ENCODE peak calls at places on chromosomes 11 and 22, in eight cellular contexts. L, M, X, Y, Z, H, E and R are unnamed samples.

GRCh38 chr11:125871391-125872137 is 15.9 kb upstream of the HYLS1 start:
- DNase-seq in L (peak; percentile 57), X (no peak), Z (no peak), Y (no peak), M (no peak), H (no peak), E (peak; percentile 29), R (peak; percentile 48)

GRCh38 chr11:120134106-120134930 is 3.6 kb downstream of the TRIM29 start:
- DNase-seq in E (no peak), X (no peak), Y (no peak), M (no peak), Z (no peak), H (peak; percentile 69), L (no peak), R (no peak)

GRCh38 chr11:130726234-130726559 is 190.1 kb downstream of the SNX19 start:
- DNase-seq in L (no peak), Z (peak; percentile 24), E (no peak), H (no peak), Y (no peak), M (no peak), X (no peak), R (no peak)

GRCh38 chr22:39212721-39213376 is 31.9 kb downstream of the PDGFB start:
- DNase-seq in H (peak; percentile 71), M (no peak), X (no peak), E (peak; percentile 56), Y (no peak), L (peak; percentile 52), Z (peak; percentile 12), R (no peak)

GRCh38 chr11:62142921-62143320 is 19.1 kb downstream of the INCENP start:
- DNase-seq in L (no peak), Z (no peak), X (no peak), Y (no peak), H (peak; percentile 34), E (no peak), M (peak; percentile 46), R (no peak)

GRCh38 chr22:24208012-24208749 is 26.9 kb downstream of the SUSD2 start:
- DNase-seq in E (peak; percentile 95), X (no peak), L (peak; percentile 92), M (no peak), Z (peak; percentile 80), H (no peak), Y (no peak), R (peak; percentile 74)

GRCh38 chr11:15307600-15307999 is 192.9 kb downstream of the INSC start:
- DNase-seq in L (no peak), E (no peak), X (no peak), M (no peak), H (no peak), Z (no peak), Y (no peak), R (no peak)

GRCh38 chr22:46754110-46754799 is 8.2 kb upstream of the TBC1D22A start:
- DNase-seq in L (peak; percentile 92), E (peak; percentile 90), M (peak; percentile 82), X (peak; percentile 65), H (peak; percentile 96), Y (peak; percentile 91), Z (peak; percentile 86), R (peak; percentile 96)

GRCh38 chr11:72685560-72686480 is 11.6 kb upstream of the PDE2A start:
- DNase-seq in Y (no peak), E (no peak), M (no peak), H (no peak), Z (peak; percentile 69), L (no peak), X (no peak), R (peak; percentile 51)

GRCh38 chr11:117020287-117020686 is 77.9 kb downstream of the SIK3 start:
- DNase-seq in Z (no peak), M (no peak), L (no peak), E (no peak), H (no peak), Y (no peak), X (no peak), R (no peak)

GRCh38 chr11:45225277-45225676 is 60.9 kb downstream of the SYT13 start:
- DNase-seq in Y (no peak), H (no peak), E (no peak), X (no peak), M (no peak), L (no peak), Z (no peak), R (no peak)

GRCh38 chr22:49352361-49353169 is 475.1 kb downstream of the BRD1 start:
- DNase-seq in E (no peak), M (peak; percentile 37), X (no peak), Z (no peak), L (no peak), Y (peak; percentile 45), H (peak; percentile 56), R (no peak)

GRCh38 chr11:112784323-112785073 is 176.7 kb upstream of the NCAM1 start:
- DNase-seq in Y (no peak), M (no peak), Z (peak; percentile 70), L (no peak), X (no peak), H (no peak), E (no peak), R (peak; percentile 58)

GRCh38 chr11:23206736-23207336 is 346.6 kb upstream of the CCDC179 start:
- DNase-seq in X (no peak), L (no peak), E (no peak), Y (no peak), H (no peak), M (no peak), Z (no peak), R (no peak)

GRCh38 chr11:6630632-6631291 is 11.5 kb upstream of the TPP1 start:
- DNase-seq in H (no peak), L (no peak), Z (peak; percentile 14), Y (no peak), M (no peak), E (no peak), X (no peak), R (no peak)

GRCh38 chr11:46410021-46410420 is 18.4 kb upstream of the CHRM4 start:
- DNase-seq in M (no peak), E (no peak), Z (no peak), H (no peak), X (no peak), L (no peak), Y (no peak), R (no peak)

GRCh38 chr11:55714982-55715888 is 53.2 kb downstream of the OR4C6 start:
- DNase-seq in Z (no peak), L (peak; percentile 6), H (no peak), M (no peak), X (no peak), E (no peak), Y (no peak), R (no peak)

GRCh38 chr11:10326080-10326964 is 21.4 kb downstream of the ADM start:
- DNase-seq in X (no peak), E (no peak), H (no peak), Z (peak; percentile 37), Y (peak; percentile 92), M (no peak), L (peak; percentile 98), R (peak; percentile 80)

GRCh38 chr11:64093233-64094039 is 57.7 kb downstream of the FLRT1 start:
- DNase-seq in Y (no peak), Z (no peak), H (no peak), M (no peak), X (no peak), E (no peak), L (peak; percentile 17), R (peak; percentile 32)
- TF ChIP-seq POLR2A in Y (no peak), Z (no peak), H (no peak), M (no peak), X (no peak), E (no peak), L (no peak), R (no peak)

DNA sequence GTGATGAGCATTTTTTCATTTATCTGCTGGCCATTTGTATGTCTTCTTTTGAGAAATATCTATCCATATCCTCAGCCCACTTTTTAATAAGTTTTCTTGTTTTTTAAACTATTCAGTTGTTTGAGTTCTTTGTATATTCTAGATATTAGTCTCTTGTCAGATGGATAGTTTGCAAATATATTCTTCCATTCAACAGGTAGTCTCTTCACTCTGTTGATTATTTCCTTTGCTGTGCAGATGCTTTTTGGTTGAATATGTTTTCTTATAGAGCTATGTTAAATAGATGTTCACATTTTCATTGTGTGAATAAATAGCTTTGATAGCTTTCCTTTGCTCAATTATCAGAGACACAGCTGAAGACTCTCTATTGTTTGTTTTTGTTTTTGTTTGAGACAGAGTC is 68.2 kb upstream of the ALKBH3 start:
- DNase-seq in E (no peak), Z (no peak), H (no peak), Y (no peak), L (no peak), M (no peak), X (no peak), R (no peak)
- H3K27ac ChIP-seq in E (no peak overlapping the region), Z (no peak overlapping the region), H (no peak overlapping the region), Y (no peak overlapping the region), L (no peak overlapping the region), M (no peak overlapping the region), X (no peak overlapping the region), R (no peak overlapping the region)

DNA sequence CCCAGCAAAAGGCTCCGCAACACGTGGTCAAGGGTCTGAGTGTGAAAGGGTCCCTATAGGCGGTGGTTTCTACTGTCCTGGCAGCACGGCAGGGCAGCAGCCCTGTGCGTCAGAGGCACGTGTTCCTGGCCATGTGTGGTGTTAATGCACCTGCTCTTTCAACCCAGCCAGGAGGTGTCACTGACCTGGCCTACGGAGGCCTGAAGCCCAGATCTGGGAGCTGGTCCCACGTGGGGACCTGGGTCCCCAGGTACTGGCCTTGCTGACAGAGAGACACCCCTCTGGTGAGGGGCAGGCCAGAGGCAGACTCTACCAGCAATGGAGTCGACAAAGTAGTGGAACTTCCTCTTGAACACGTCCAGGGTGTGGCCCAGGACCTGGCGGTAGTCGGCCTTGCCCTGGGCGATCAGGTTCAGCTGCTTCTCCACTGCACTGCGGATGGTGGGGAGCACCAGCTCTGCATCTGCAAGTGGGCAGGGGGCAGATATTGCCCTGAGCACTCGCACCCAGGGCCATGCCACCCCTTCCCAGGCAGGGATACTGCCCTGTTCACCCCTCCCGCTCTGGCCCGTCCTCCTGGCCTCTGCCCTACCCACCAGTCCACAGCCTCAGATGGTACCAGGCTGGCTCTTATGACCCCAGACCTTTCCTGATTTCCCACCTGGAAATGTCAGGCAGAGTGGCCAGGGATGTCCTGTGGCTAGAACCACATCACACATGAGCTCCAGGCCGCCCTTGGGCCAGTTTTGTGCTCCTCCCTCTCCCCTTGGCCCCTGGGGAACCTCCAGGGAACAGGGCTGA is 6.8 kb upstream of the PPM1F start:
- DNase-seq in E (no peak), H (no peak), X (no peak), Y (no peak), M (no peak), L (no peak), Z (no peak), R (no peak)
- H3K36me3 ChIP-seq in E (peaks cover 14% of the 10 kb centered on the region), H (peaks cover 58% of the 10 kb centered on the region), X (peaks cover 32% of the 10 kb centered on the region), Y (peaks cover 19% of the 10 kb centered on the region), M (peaks cover 4% of the 10 kb centered on the region), L (peaks cover 16% of the 10 kb centered on the region), Z (no peaks in the 10 kb centered on the region), R (no peaks in the 10 kb centered on the region)

DNA sequence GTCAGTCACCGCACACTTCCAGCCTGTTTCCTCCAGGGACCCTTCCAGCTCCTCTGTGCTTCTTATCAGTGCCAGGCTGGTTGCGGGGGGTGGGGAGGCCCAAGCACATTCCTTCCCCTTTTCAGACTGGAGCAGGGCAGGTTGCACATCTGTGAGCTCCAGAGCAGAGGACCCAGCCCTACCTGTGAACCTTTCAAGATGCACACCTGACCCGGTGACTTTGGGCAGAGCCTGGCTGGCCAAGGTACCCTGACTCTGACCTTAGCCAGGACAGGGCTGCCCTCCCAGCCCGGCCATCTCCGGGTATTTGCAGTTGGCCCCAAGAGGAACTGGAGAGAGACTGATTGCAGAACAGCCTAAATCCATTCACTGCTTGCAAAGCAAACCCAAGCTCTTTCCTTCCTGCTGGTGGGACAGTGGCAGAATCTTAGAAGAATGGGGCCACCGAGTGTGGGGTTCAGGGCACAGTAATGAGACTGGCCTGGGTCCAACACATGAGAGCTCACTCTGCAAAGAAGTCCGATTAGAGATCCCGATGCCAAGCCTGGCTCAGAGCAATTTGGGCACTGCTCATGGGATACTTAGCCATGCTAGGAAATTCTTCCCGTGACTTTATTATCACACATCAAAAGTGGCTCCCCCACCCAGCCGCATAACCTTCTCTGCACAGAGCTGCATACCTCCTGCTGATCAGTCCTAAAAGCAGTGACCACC is 64.7 kb upstream of the CCND1 start:
- DNase-seq in Z (no peak), H (peak; percentile 70), M (no peak), X (no peak), L (no peak), Y (peak; percentile 44), E (no peak), R (no peak)
- TF ChIP-seq POLR2A in Z (no peak), H (no peak), M (no peak), X (no peak), L (no peak), Y (no peak), E (no peak), R (no peak)